ENCODE peak calls at places on chromosomes 4 and X, in seven cellular contexts. Z is epithelial cell of esophagus, F is RWPE1, P is AG09309, K is pancreas, G is A549, J is endothelial cell. C is an unnamed sample.

GRCh38 chrX:39653656-39654055 is 444.1 kb downstream of the BCOR start:
- DNase-seq in Z (no peak), F (no peak), P (no peak), K (no peak), G (no peak), J (no peak), C (no peak)

GRCh38 chr4:79164961-79165610 is 160.8 kb downstream of the NAA11 start:
- DNase-seq in Z (no peak), F (no peak), P (no peak), K (no peak), G (no peak), J (no peak), C (no peak)

GRCh38 chr4:80322716-80323115 is 12.8 kb upstream of the CFAP299 start:
- DNase-seq in Z (peak; percentile 79), F (peak; percentile 59), P (no peak), K (no peak), G (no peak), J (no peak), C (no peak)

GRCh38 chr4:117134386-117134785 is 49.0 kb upstream of the TRAM1L1 start:
- DNase-seq in Z (peak; percentile 61), F (peak; percentile 15), P (no peak), K (no peak), G (peak; percentile 36), J (no peak), C (no peak)

GRCh38 chr4:41686893-41687292 is 61.6 kb downstream of the PHOX2B start:
- DNase-seq in Z (no peak), F (no peak), P (no peak), K (no peak), G (no peak), J (no peak), C (no peak)

GRCh38 chr4:61425315-61425714 is 225.2 kb downstream of the ADGRL3 start:
- DNase-seq in Z (peak; percentile 100), F (peak; percentile 71), P (no peak), K (no peak), G (no peak), J (no peak), C (no peak)

GRCh38 chr4:83114576-83114975 is at the start of gene PLAC8:
- DNase-seq in Z (peak; percentile 82), F (peak; percentile 19), P (no peak), K (no peak), G (no peak), J (no peak), C (no peak)

GRCh38 chr4:11106769-11107168 is 321.9 kb downstream of the HS3ST1 start:
- DNase-seq in Z (peak; percentile 44), F (no peak), P (no peak), K (no peak), G (no peak), J (no peak), C (no peak)

GRCh38 chr4:8607603-8608481 is 15.3 kb downstream of the CPZ start:
- DNase-seq in Z (no peak), F (peak; percentile 37), P (no peak), K (no peak), G (no peak), J (peak; percentile 86), C (no peak)

GRCh38 chrX:69555396-69556023 is 51.4 kb downstream of the NALF2 start:
- DNase-seq in Z (no peak), F (no peak), P (no peak), K (no peak), G (no peak), J (no peak), C (no peak)

GRCh38 chr4:36255575-36255974 is 11.3 kb upstream of the ARAP2 start:
- DNase-seq in Z (no peak), F (no peak), P (no peak), K (no peak), G (no peak), J (no peak), C (no peak)

GRCh38 chrX:26613951-26614350 is 398.0 kb downstream of the MAGEB5 start:
- DNase-seq in Z (no peak), F (no peak), P (no peak), K (no peak), G (no peak), J (no peak), C (no peak)

GRCh38 chr4:88698539-88698938 is 910 bp upstream of the NAP1L5 start:
- DNase-seq in Z (no peak), F (no peak), P (no peak), K (no peak), G (no peak), J (no peak), C (no peak)

GRCh38 chr4:140094701-140095420 is 59.1 kb downstream of the MAML3 start:
- DNase-seq in Z (peak; percentile 20), F (no peak), P (no peak), K (peak; percentile 69), G (peak; percentile 83), J (peak; percentile 50), C (no peak)

GRCh38 chr4:7540216-7540615 is 105.5 kb upstream of the PSAPL1 start:
- DNase-seq in Z (no peak), F (no peak), P (no peak), K (no peak), G (no peak), J (no peak), C (no peak)

GRCh38 chrX:44060221-44060620 is 87.0 kb upstream of the NDP start:
- DNase-seq in Z (no peak), F (no peak), P (no peak), K (no peak), G (no peak), J (no peak), C (no peak)

GRCh38 chr4:24836843-24837242 is 41.5 kb downstream of the SOD3 start:
- DNase-seq in Z (no peak), F (no peak), P (no peak), K (no peak), G (no peak), J (no peak), C (no peak)

GRCh38 chr4:2901186-2901585 is 57.5 kb downstream of the ADD1 start:
- DNase-seq in Z (no peak), F (no peak), P (no peak), K (no peak), G (no peak), J (no peak), C (no peak)

GRCh38 chr4:186297013-186297645 is 31.1 kb downstream of the F11 start:
- DNase-seq in Z (peak; percentile 68), F (peak; percentile 53), P (peak; percentile 34), K (no peak), G (peak; percentile 54), J (peak; percentile 31), C (peak; percentile 8)

GRCh38 chr4:155908187-155909139 is 5.0 kb downstream of the TDO2 start:
- DNase-seq in Z (no peak), F (no peak), P (no peak), K (no peak), G (no peak), J (no peak), C (no peak)

GRCh38 chr4:81635128-81635527 is 163.4 kb upstream of the RASGEF1B start:
- DNase-seq in Z (peak; percentile 10), F (no peak), P (no peak), K (no peak), G (no peak), J (no peak), C (no peak)

GRCh38 chrX:123084797-123085196 is 99.3 kb upstream of the GRIA3 start:
- DNase-seq in Z (peak; percentile 86), F (no peak), P (peak; percentile 50), K (no peak), G (peak; percentile 32), J (no peak), C (no peak)

GRCh38 chr4:170610464-170610863 is 520.7 kb upstream of the AADAT start:
- DNase-seq in Z (no peak), F (no peak), P (no peak), K (no peak), G (no peak), J (no peak), C (no peak)

GRCh38 chrX:118637997-118638396 is 89.4 kb upstream of the IL13RA1 start:
- DNase-seq in Z (peak; percentile 7), F (no peak), P (no peak), K (no peak), G (peak; percentile 11), J (no peak), C (no peak)

GRCh38 chrX:13759152-13759718 is 24.7 kb downstream of the OFD1 start:
- DNase-seq in Z (no peak), F (no peak), P (no peak), K (no peak), G (no peak), J (no peak), C (no peak)

GRCh38 chrX:48539345-48540014 is at the start of gene TBC1D25:
- DNase-seq in Z (peak; percentile 97), F (peak; percentile 90), P (peak; percentile 81), K (peak; percentile 97), G (peak; percentile 99), J (peak; percentile 89), C (peak; percentile 91)
- TF ChIP-seq CTCF in Z (peak; percentile 22), F (peak; percentile 18), P (peak; percentile 46), K (no peak), G (peak; percentile 34), J (no peak), C (peak; percentile 30)

GRCh38 chr4:149690726-149691125 is 124.9 kb downstream of the IQCM start:
- DNase-seq in Z (no peak), F (no peak), P (no peak), K (no peak), G (no peak), J (no peak), C (no peak)
- TF ChIP-seq CTCF in Z (peak; percentile 8), F (no peak), P (no peak), K (no peak), G (no peak), J (peak; percentile 31), C (no peak)

DNA sequence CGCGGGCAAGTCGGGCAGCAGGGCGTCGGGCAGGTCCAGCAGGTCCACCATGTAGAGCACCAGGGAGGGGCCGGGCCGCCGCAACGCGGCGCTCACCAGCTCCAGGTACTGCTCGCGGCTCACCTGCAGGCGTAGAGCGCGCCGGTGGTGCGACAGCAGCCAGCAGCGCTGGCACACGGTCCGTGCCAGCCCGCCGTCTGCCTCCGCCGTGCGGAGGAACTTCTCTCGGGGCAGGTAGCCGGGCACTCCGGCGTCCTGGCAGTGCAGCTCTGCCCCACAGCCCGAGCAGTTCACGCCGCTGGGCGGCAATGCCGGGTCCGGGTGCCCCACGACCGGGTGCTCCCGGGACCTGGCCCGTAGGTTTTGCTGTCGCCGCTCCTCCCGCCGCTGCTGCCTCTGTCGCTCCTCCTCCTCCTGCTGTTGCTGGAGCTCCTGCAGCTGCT is 507 bp downstream of the NOA1 start:
- DNase-seq in Z (peak; percentile 78), F (peak; percentile 41), P (no peak), K (peak; percentile 70), G (peak; percentile 12), J (no peak), C (no peak)
- TF ChIP-seq CTCF in Z (peak; percentile 10), F (peak; percentile 42), P (no peak), K (no peak), G (no peak), J (no peak), C (peak; percentile 6)

DNA sequence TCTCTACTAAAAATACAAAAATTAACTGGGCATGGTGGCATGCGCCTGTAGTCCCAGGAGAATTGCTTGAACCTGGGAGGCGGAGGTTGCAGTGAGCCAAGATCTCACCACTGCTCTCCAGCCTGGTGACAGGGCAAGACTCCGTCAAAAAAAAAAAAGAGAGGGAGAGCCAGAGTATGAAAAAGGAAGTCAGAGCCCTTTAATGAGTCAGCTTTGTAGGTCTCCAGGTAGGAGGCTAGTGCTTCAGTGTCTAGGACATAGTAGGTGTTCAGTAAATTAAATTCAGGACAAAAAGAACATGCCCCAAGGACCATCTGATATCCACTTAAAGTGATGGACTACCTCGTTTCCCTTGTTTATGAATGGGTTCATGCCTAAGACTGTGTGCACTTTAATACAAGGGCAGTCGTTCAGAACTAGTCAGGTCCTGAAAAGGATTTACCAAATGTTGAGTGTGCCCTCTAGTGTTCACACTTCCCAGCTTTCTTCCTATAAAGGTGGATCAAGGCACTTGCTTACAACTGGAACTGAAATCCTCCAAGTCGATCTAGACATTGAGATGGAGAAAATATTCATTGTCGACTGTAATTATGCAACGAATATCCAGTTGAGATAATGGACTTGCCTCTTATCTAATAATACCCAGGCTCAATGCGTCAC is 29.0 kb downstream of the F9 start:
- DNase-seq in Z (peak; percentile 68), F (peak; percentile 4), P (peak; percentile 17), K (peak; percentile 28), G (peak; percentile 68), J (peak; percentile 41), C (peak; percentile 20)
- TF ChIP-seq CTCF in Z (peak; percentile 64), F (peak; percentile 18), P (peak; percentile 58), K (peak; percentile 52), G (peak; percentile 47), J (peak; percentile 44), C (peak; percentile 55)